ENCODE peak calls at places on chromosomes 7 and 10, in seven cellular contexts. T is stimulated activated CD4-positive, alpha-beta T cell treated with anti-CD3 and anti-CD28 coated beads, TNF-alpha, amount 100 ng/mL, for 24 hours; R is type B pancreatic cell; Z is spleen; C is adrenal gland; S is GM06990; Y is tibial artery. N is an unnamed sample.

GRCh38 chr10:125093199-125093841 is 67.0 kb downstream of the CTBP2 start:
- DNase-seq in Z (peak), S (no peak), R (no peak), Y (peak), T (no peak), C (no peak), N (no peak)

GRCh38 chr7:27605689-27606269 is 56.9 kb downstream of the HIBADH start:
- DNase-seq in C (no peak), T (no peak), S (no peak), R (no peak), Y (no peak), Z (no peak), N (no peak)

GRCh38 chr7:111041577-111041976 is 49.4 kb upstream of the LRRN3 start:
- DNase-seq in S (no peak), R (no peak), T (no peak), Y (no peak), Z (no peak), C (no peak), N (no peak)

GRCh38 chr10:79940431-79940830 is 8.5 kb downstream of the SFTPD start:
- DNase-seq in R (peak), Z (no peak), C (no peak), S (no peak), Y (peak), T (no peak), N (no peak)

GRCh38 chr10:121292396-121292795 is 305.8 kb downstream of the FGFR2 start:
- DNase-seq in Z (no peak), R (no peak), T (no peak), C (no peak), S (no peak), Y (no peak), N (no peak)

GRCh38 chr7:134140889-134141867 is 14.0 kb downstream of the LRGUK start:
- DNase-seq in T (peak), Z (peak), S (peak), R (no peak), C (peak), Y (peak), N (peak)

GRCh38 chr7:39721345-39721744 is 98.0 kb downstream of the RALA start:
- DNase-seq in R (no peak), Z (no peak), T (no peak), C (no peak), Y (no peak), S (no peak), N (no peak)

GRCh38 chr10:109205929-109206585 is 717.3 kb downstream of the XPNPEP1 start:
- DNase-seq in T (no peak), C (no peak), S (peak), R (no peak), Z (no peak), Y (no peak), N (no peak)

GRCh38 chr7:84786073-84786472 is 400.8 kb downstream of the SEMA3D start:
- DNase-seq in S (no peak), Y (no peak), Z (no peak), C (no peak), R (no peak), T (no peak), N (no peak)

GRCh38 chr10:90372442-90372841 is 485.4 kb downstream of the HTR7 start:
- DNase-seq in T (no peak), S (peak), R (no peak), C (no peak), Y (no peak), Z (no peak), N (no peak)

GRCh38 chr7:100126239-100126930 is 382 bp upstream of the MBLAC1 start:
- DNase-seq in C (no peak), Y (no peak), R (no peak), Z (no peak), S (no peak), T (no peak), N (no peak)

GRCh38 chr7:155381852-155382801 is 75.8 kb upstream of the EN2 start:
- DNase-seq in Z (peak), C (no peak), S (no peak), Y (no peak), R (no peak), T (no peak), N (no peak)

GRCh38 chr7:125644113-125644512 is 714.5 kb upstream of the POT1 start:
- DNase-seq in S (no peak), T (no peak), R (no peak), Z (no peak), C (no peak), Y (no peak), N (no peak)

GRCh38 chr10:29922904-29923303 is 136.5 kb downstream of the JCAD start:
- DNase-seq in C (no peak), S (no peak), Y (no peak), R (no peak), Z (no peak), T (no peak), N (no peak)

GRCh38 chr7:98617960-98618418 is 904 bp downstream of the NPTX2 start:
- DNase-seq in Z (no peak), R (no peak), S (no peak), T (no peak), C (no peak), Y (no peak), N (no peak)

GRCh38 chr7:137953692-137954470 is 48.0 kb downstream of the CREB3L2 start:
- DNase-seq in C (no peak), S (no peak), R (no peak), Y (no peak), T (no peak), Z (no peak), N (no peak)

GRCh38 chr10:103168436-103168835 is 24.6 kb downstream of the NT5C2 start:
- DNase-seq in Y (no peak), T (no peak), S (no peak), Z (no peak), R (no peak), C (no peak), N (no peak)

N was measured in mucosa of gallbladder.